ENCODE peak calls at places on chromosomes 6 and 20, in seven cellular contexts. Q, O, S, R, K, C and J are unnamed samples. For H3K4me1, the result is how much of the 10 kb centered on the place peaks cover.

GRCh38 chr20:41927655-41928054 is 309.5 kb upstream of the CHD6 start:
- DNase-seq in Q (no peak), O (no peak), S (no peak), R (no peak), K (no peak), C (no peak), J (no peak)

GRCh38 chr6:33663727-33664449 is 42.8 kb downstream of the ITPR3 start:
- DNase-seq in Q (no peak), O (no peak), S (no peak), R (no peak), K (no peak), C (no peak), J (no peak)

GRCh38 chr6:119443993-119444641 is 94.6 kb upstream of the MAN1A1 start:
- DNase-seq in Q (no peak), O (no peak), S (no peak), R (peak), K (no peak), C (no peak), J (no peak)

GRCh38 chr6:114650891-114651290 is 308.1 kb upstream of the HS3ST5 start:
- DNase-seq in Q (no peak), O (no peak), S (no peak), R (no peak), K (no peak), C (no peak), J (no peak)

GRCh38 chr6:13216236-13216933 is 112.0 kb downstream of the TBC1D7 start:
- DNase-seq in Q (no peak), O (no peak), S (no peak), R (no peak), K (no peak), C (no peak), J (no peak)

GRCh38 chr6:149484733-149485700 is at the start of gene ZC3H12D:
- DNase-seq in Q (peak), O (peak), S (no peak), R (peak), K (no peak), C (peak), J (no peak)

GRCh38 chr20:36149469-36149868 is 5.1 kb upstream of the EPB41L1 start:
- DNase-seq in Q (no peak), O (no peak), S (no peak), R (no peak), K (no peak), C (no peak), J (no peak)

GRCh38 chr6:123338394-123338793 is 298.4 kb downstream of the TRDN start:
- DNase-seq in Q (no peak), O (no peak), S (no peak), R (no peak), K (no peak), C (no peak), J (no peak)

GRCh38 chr6:75602164-75602896 is 650 bp downstream of the SENP6 start:
- DNase-seq in Q (peak), O (peak), S (peak), R (peak), K (peak), C (peak), J (no peak)

GRCh38 chr6:12138377-12138776 is 126.3 kb downstream of the HIVEP1 start:
- DNase-seq in Q (no peak), O (peak), S (no peak), R (no peak), K (no peak), C (no peak), J (no peak)

GRCh38 chr6:79079425-79080130 is 1.5 kb upstream of the PHIP start:
- DNase-seq in Q (no peak), O (no peak), S (no peak), R (peak), K (no peak), C (no peak), J (no peak)

GRCh38 chr20:60481742-60482133 is 523.5 kb downstream of the CDH26 start:
- DNase-seq in Q (no peak), O (no peak), S (no peak), R (no peak), K (no peak), C (no peak), J (no peak)

GRCh38 chr6:33787954-33788693 is 806 bp downstream of the LEMD2 start:
- DNase-seq in Q (peak), O (peak), S (peak), R (peak), K (peak), C (peak), J (no peak)

GRCh38 chr20:20665933-20666332 is 46.5 kb downstream of the RALGAPA2 start:
- DNase-seq in Q (no peak), O (no peak), S (no peak), R (no peak), K (no peak), C (no peak), J (no peak)

GRCh38 chr20:23550227-23550626 is 18.1 kb downstream of the CST9L start:
- DNase-seq in Q (no peak), O (no peak), S (no peak), R (no peak), K (no peak), C (no peak), J (no peak)

GRCh38 chr20:36462440-36463211 is 78.7 kb upstream of the MYL9 start:
- DNase-seq in Q (peak), O (peak), S (peak), R (peak), K (peak), C (peak), J (no peak)

GRCh38 chr6:76275746-76276145 is 203.3 kb upstream of the IMPG1 start:
- DNase-seq in Q (no peak), O (no peak), S (no peak), R (no peak), K (no peak), C (no peak), J (peak)

GRCh38 chr6:45640811-45641210 is 263.1 kb upstream of the SUPT3H start:
- DNase-seq in Q (no peak), O (no peak), S (no peak), R (no peak), K (no peak), C (no peak), J (no peak)

GRCh38 chr6:13992417-13993055 is 67.8 kb downstream of the RNF182 start:
- DNase-seq in Q (no peak), O (no peak), S (no peak), R (peak), K (no peak), C (no peak), J (no peak)

GRCh38 chr20:6164421-6165341 is 41.9 kb upstream of the FERMT1 start:
- DNase-seq in Q (no peak), O (no peak), S (no peak), R (peak), K (peak), C (no peak), J (no peak)

GRCh38 chr6:72382602-72383529 is 239.0 kb upstream of the KCNQ5 start:
- DNase-seq in Q (no peak), O (no peak), S (no peak), R (no peak), K (no peak), C (no peak), J (no peak)

GRCh38 chr6:28635547-28636158 is 110.0 kb downstream of the GPX5 start:
- DNase-seq in Q (no peak), O (no peak), S (no peak), R (no peak), K (no peak), C (no peak), J (no peak)

GRCh38 chr6:20038805-20039204 is 173.5 kb downstream of the MBOAT1 start:
- DNase-seq in Q (no peak), O (no peak), S (no peak), R (peak), K (no peak), C (no peak), J (no peak)

GRCh38 chr6:2526766-2527165 is 224.0 kb downstream of the MYLK4 start:
- DNase-seq in Q (no peak), O (no peak), S (no peak), R (no peak), K (no peak), C (no peak), J (no peak)

GRCh38 chr6:158850807-158851115 is 31.6 kb upstream of the EZR start:
- DNase-seq in Q (no peak), O (no peak), S (no peak), R (no peak), K (no peak), C (no peak), J (no peak)
- H3K4me1 ChIP-seq in Q (under half), O (half or more), S (under half), R (under half), K (under half), C (under half), J (under half)

GRCh38 chr20:54624701-54625472 is 149.5 kb downstream of the DOK5 start:
- DNase-seq in Q (no peak), O (no peak), S (no peak), R (peak), K (no peak), C (no peak), J (no peak)

GRCh38 chr20:54618412-54618811 is 143.0 kb downstream of the DOK5 start:
- DNase-seq in Q (no peak), O (no peak), S (no peak), R (no peak), K (no peak), C (no peak), J (no peak)

GRCh38 chr20:54622338-54623280 is 147.2 kb downstream of the DOK5 start:
- DNase-seq in Q (no peak), O (no peak), S (no peak), R (peak), K (no peak), C (no peak), J (no peak)

GRCh38 chr20:54623923-54624569 is 148.7 kb downstream of the DOK5 start:
- DNase-seq in Q (no peak), O (no peak), S (no peak), R (no peak), K (no peak), C (no peak), J (no peak)

DNA sequence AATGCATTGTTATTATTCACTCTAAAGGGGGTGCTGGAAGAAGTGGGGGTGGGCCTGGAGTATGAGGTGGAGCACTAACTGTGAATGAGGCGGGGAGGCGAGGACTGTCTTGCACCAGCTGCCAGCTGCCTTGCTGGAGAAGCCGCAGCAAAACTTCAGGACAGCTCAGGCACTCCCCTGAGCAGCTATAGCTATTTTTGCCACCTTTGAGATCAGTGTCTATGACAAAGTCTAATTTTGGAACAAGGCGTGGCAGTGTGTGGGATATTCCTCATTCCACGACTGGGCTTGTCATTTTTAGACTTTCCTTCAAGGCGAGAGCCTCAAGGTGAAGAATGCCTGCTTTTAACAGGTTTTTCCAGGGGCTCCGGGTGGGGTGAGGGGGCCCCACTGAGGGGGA is 143.8 kb downstream of the DOK5 start:
- DNase-seq in Q (no peak), O (no peak), S (no peak), R (no peak), K (no peak), C (no peak), J (no peak)
- H3K4me1 ChIP-seq in Q (under half), O (under half), S (under half), R (under half), K (under half), C (under half), J (under half)

DNA sequence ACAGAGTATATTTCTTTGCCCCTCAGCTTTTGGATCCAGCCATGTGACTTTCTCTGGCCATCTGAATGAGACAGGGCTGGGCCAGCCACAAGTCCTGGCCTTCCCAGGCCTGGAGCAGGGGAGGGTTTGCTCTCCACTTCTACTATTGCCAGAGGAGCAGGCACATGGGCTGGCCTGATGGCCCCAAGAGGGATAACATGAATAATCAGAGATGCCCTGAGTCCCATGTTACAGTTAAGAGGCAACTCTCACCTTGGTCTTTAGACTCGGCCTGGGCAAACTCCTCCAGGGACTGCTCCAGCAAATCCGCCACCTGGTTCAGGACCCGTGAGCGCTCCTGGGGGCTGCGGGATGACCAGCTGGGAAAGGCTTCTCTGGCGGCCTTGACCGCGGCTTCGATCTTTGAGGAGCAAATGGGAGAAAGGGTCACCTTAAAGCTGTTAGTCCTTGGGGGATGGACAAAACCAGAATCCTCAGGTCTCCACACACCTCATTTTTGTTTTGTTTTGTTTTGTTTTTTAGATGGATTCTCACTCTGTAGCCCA is 6.3 kb downstream of the ALDH8A1 start:
- DNase-seq in Q (no peak), O (no peak), S (no peak), R (no peak), K (no peak), C (no peak), J (no peak)
- H3K4me1 ChIP-seq in Q (under half), O (under half), S (under half), R (under half), K (under half), C (under half), J (under half)

GRCh38 chr20:50538276-50538675 is 28.1 kb downstream of the PTPN1 start:
- DNase-seq in Q (no peak), O (no peak), S (no peak), R (no peak), K (no peak), C (no peak), J (no peak)
- H3K4me1 ChIP-seq in Q (half or more), O (half or more), S (under half), R (under half), K (under half), C (half or more), J (under half)

DNA sequence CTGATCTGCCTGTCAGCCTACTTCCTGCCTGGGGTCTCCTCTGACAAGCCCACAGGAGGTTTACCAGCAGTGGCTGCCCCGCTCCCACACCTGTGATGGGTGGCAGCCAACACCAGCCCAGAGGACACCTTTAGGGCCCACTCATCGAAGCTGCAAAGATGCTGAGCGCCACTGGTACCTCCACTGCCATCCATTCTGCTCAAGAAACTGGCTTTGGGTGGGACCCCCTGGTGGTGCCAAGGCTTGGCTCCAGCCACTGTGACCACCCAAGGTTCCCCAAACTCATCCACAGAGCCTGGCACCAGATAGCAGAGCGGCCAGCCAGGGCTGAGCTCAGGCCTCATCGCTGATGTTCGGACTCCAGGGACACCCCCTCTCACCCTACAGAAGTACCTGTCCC is 42.5 kb downstream of the PREX1 start:
- DNase-seq in Q (peak), O (peak), S (no peak), R (no peak), K (no peak), C (no peak), J (no peak)
- H3K4me1 ChIP-seq in Q (under half), O (half or more), S (under half), R (under half), K (under half), C (half or more), J (under half)

GRCh38 chr6:110550353-110550752 is 73.9 kb upstream of the SLC22A16 start:
- DNase-seq in Q (no peak), O (no peak), S (no peak), R (no peak), K (no peak), C (no peak), J (no peak)

GRCh38 chr6:110549277-110549676 is 72.9 kb upstream of the SLC22A16 start:
- DNase-seq in Q (no peak), O (no peak), S (no peak), R (no peak), K (no peak), C (no peak), J (no peak)

GRCh38 chr6:110548124-110548847 is 71.9 kb upstream of the SLC22A16 start:
- DNase-seq in Q (no peak), O (no peak), S (no peak), R (no peak), K (no peak), C (no peak), J (no peak)

GRCh38 chr6:110545081-110545872 is 68.9 kb upstream of the SLC22A16 start:
- DNase-seq in Q (no peak), O (no peak), S (no peak), R (no peak), K (no peak), C (no peak), J (no peak)

GRCh38 chr6:110547266-110547964 is 71.0 kb upstream of the SLC22A16 start:
- DNase-seq in Q (no peak), O (no peak), S (no peak), R (peak), K (no peak), C (no peak), J (no peak)
- H3K4me1 ChIP-seq in Q (under half), O (under half), S (under half), R (under half), K (under half), C (under half), J (under half)

GRCh38 chr20:38862226-38862625 is 56.7 kb downstream of the PPP1R16B start:
- DNase-seq in Q (no peak), O (no peak), S (no peak), R (no peak), K (no peak), C (no peak), J (no peak)
- H3K4me1 ChIP-seq in Q (under half), O (half or more), S (under half), R (under half), K (under half), C (under half), J (under half)

GRCh38 chr20:50758469-50758868 is 27.1 kb downstream of the PARD6B start:
- DNase-seq in Q (no peak), O (no peak), S (no peak), R (peak), K (no peak), C (no peak), J (no peak)
- H3K4me1 ChIP-seq in Q (under half), O (under half), S (under half), R (under half), K (under half), C (under half), J (under half)

DNA sequence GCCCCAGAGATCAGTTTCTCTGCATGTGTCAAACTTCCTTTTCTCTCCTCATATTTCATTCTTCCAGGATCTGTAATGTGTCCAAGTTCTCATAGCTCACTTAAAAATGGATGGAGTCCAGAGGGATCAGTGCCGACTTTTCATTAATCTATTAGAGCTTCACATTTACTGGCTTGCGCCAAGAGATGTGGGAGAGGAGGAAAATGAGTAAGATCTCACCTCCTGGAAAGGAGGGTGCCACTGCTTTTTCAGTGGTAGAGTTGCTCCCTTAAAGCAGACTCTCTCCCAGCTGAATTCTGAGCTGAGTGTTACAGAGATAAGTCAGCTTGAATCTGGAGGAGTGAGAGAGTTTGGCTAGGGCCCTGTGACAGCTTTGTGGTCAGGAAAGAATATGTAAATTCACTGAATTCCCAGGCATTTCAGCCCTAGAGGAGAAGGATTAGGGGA is 175.9 kb downstream of the SOX4 start:
- DNase-seq in Q (no peak), O (no peak), S (peak), R (peak), K (peak), C (no peak), J (peak)
- H3K4me1 ChIP-seq in Q (under half), O (under half), S (under half), R (under half), K (under half), C (under half), J (under half)

DNA sequence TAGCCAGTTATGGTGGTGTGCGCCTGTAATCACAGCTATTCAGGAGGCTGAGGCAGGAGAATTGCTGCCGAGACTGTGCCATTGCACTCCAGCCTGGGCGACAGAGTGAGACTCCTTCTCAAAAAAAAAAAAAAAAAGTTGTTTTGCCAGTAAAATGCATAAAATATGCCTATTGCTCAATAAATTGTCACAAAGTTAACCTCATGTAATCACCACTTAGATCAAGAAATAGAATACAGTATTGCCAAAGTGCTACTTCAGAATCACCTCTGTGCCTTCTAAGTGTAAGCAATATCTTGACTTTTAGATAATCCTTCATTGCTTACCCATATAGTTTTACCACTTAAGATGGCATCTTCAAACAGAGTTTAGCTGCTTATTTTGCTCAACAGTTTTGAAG is 80.7 kb downstream of the TRMT11 start:
- DNase-seq in Q (no peak), O (no peak), S (no peak), R (no peak), K (no peak), C (no peak), J (no peak)
- H3K4me1 ChIP-seq in Q (under half), O (under half), S (under half), R (under half), K (under half), C (under half), J (under half)